ENCODE peak calls at places on chromosomes 2 and 18, in nine cellular contexts. X is cardiac muscle cell, V is endothelial cell of umbilical vein, K is pancreas, S is stomach, Z is body of pancreas, G is adrenal gland, J is Panc1, R is testis. B is an unnamed sample. For H3K27me3, the result is how much of the 10 kb centered on the place peaks cover.

GRCh38 chr2:191357682-191358081 is 112.5 kb downstream of the MYO1B start:
- DNase-seq in X (no peak), V (no peak), K (no peak), S (no peak), Z (no peak), G (no peak), J (no peak), R (no peak), B (no peak)

GRCh38 chr2:120684691-120685402 is 50.8 kb upstream of the GLI2 start:
- DNase-seq in X (peak), V (no peak), K (no peak), S (no peak), Z (no peak), G (no peak), J (no peak), R (no peak), B (no peak)

GRCh38 chr2:190093793-190094192 is 31.3 kb upstream of the MSTN start:
- DNase-seq in X (peak), V (no peak), K (peak), S (no peak), Z (peak), G (peak), J (no peak), R (no peak), B (no peak)

GRCh38 chr2:232320038-232320790 is 58.3 kb upstream of the ALPP start:
- DNase-seq in X (peak), V (peak), K (no peak), S (peak), Z (no peak), G (no peak), J (no peak), R (no peak), B (no peak)

GRCh38 chr2:150127271-150127990 is 360.0 kb downstream of the RND3 start:
- DNase-seq in X (no peak), V (peak), K (no peak), S (no peak), Z (no peak), G (no peak), J (no peak), R (no peak), B (no peak)

GRCh38 chr18:22913861-22914260 is 19.3 kb upstream of the RBBP8 start:
- DNase-seq in X (no peak), V (no peak), K (peak), S (peak), Z (peak), G (no peak), J (no peak), R (no peak), B (no peak)

GRCh38 chr18:42072407-42072806 is 117.4 kb downstream of the PIK3C3 start:
- DNase-seq in X (no peak), V (no peak), K (no peak), S (no peak), Z (no peak), G (no peak), J (no peak), R (no peak), B (no peak)

GRCh38 chr2:12818416-12819097 is 101.8 kb downstream of the TRIB2 start:
- DNase-seq in X (no peak), V (no peak), K (no peak), S (no peak), Z (no peak), G (no peak), J (no peak), R (no peak), B (no peak)

GRCh38 chr2:29293830-29294438 is 178.7 kb downstream of the CLIP4 start:
- DNase-seq in X (peak), V (peak), K (peak), S (no peak), Z (peak), G (peak), J (no peak), R (peak), B (no peak)

GRCh38 chr2:96537066-96537733 is 648 bp downstream of the ARID5A start:
- DNase-seq in X (peak), V (peak), K (peak), S (peak), Z (peak), G (peak), J (no peak), R (peak), B (peak)

GRCh38 chr2:121335294-121336290 is 50.6 kb upstream of the TFCP2L1 start:
- DNase-seq in X (no peak), V (no peak), K (no peak), S (peak), Z (peak), G (no peak), J (no peak), R (no peak), B (no peak)

GRCh38 chr2:12970861-12971260 is 254.1 kb downstream of the TRIB2 start:
- DNase-seq in X (peak), V (no peak), K (no peak), S (no peak), Z (no peak), G (no peak), J (no peak), R (no peak), B (no peak)

GRCh38 chr2:16203069-16203468 is 262.7 kb downstream of the MYCN start:
- DNase-seq in X (no peak), V (no peak), K (no peak), S (peak), Z (no peak), G (no peak), J (no peak), R (no peak), B (no peak)
- TF ChIP-seq CTCF in X (no peak), V (no peak), K (no peak), S (no peak), Z (no peak), G (no peak), J (no peak), R (no peak), B (no peak)

GRCh38 chr18:58787750-58788149 is 76.9 kb upstream of the ZNF532 start:
- DNase-seq in X (no peak), V (no peak), K (no peak), S (no peak), Z (no peak), G (no peak), J (no peak), R (no peak), B (no peak)
- H3K27ac ChIP-seq in X (no peak), V (peak), K (no peak), S (no peak), Z (no peak), G (peak), J (peak), R (no peak), B (peak)

GRCh38 chr18:78986018-78986481 is 6.4 kb downstream of the SALL3 start:
- DNase-seq in X (peak), V (peak), K (no peak), S (no peak), Z (peak), G (no peak), J (peak), R (peak), B (no peak)
- H3K27me3 ChIP-seq in X (half or more), V (under half), K (half or more), S (under half), Z (under half), G (half or more), J (under half), R (under half), B (half or more)

GRCh38 chr2:137658433-137658832 is 305.8 kb upstream of the HNMT start:
- DNase-seq in X (no peak), V (no peak), K (no peak), S (no peak), Z (no peak), G (no peak), J (no peak), R (no peak), B (no peak)

GRCh38 chr2:137654046-137654445 is 310.2 kb upstream of the HNMT start:
- DNase-seq in X (no peak), V (no peak), K (no peak), S (no peak), Z (no peak), G (no peak), J (no peak), R (no peak), B (no peak)

GRCh38 chr2:137655812-137656211 is 308.5 kb upstream of the HNMT start:
- DNase-seq in X (no peak), V (no peak), K (no peak), S (no peak), Z (no peak), G (no peak), J (no peak), R (no peak), B (no peak)

GRCh38 chr2:137659616-137660015 is 304.7 kb upstream of the HNMT start:
- DNase-seq in X (no peak), V (no peak), K (no peak), S (no peak), Z (no peak), G (no peak), J (no peak), R (peak), B (no peak)
- TF ChIP-seq CTCF in X (no peak), V (no peak), K (no peak), S (no peak), Z (no peak), G (no peak), J (peak), R (no peak), B (no peak)

GRCh38 chr2:39512434-39512935 is 75.4 kb upstream of the MAP4K3 start:
- DNase-seq in X (no peak), V (no peak), K (no peak), S (no peak), Z (no peak), G (peak), J (no peak), R (peak), B (no peak)
- H3K27ac ChIP-seq in X (peak), V (no peak), K (no peak), S (peak), Z (no peak), G (peak), J (no peak), R (peak), B (peak)

DNA sequence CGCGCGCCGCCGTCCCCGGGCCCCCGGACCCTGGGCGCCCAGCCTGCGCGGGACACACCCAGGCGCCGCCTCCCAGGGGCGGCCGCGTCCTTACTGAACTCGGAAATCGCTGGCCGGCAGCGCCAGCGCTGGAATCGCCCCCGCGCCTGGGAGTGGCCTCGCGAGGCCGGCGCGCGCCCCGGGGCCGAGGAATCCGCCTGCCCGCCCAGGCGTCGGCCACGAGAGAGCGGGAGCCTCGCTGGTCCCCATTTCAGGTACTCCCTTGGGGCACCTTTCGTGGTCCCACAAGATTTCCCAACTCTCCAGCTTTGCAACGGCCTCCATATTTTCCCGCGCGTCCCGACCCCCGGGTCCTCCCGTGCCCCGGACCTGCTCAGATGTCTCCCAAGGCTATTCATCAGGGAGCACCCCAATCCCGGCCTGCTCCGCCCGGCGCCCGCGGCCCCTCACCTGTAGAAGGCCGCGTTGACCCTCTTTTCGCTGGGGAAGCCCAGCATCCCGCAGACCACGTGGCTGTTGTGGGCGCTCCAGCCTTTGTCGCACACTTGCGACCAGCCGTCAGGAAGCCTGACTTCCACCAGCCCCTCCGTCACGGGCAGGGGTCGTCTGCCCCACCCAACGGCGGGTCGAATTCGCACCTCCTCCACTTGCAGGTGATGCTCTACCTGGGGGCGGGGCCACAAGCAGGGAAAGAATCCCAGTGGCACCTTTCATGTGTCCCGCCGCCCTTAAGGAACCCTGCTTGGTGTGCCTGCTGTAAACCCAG is 4.6 kb downstream of the LOXL3 start:
- DNase-seq in X (peak), V (peak), K (peak), S (peak), Z (peak), G (peak), J (no peak), R (peak), B (peak)
- H3K27me3 ChIP-seq in X (under half), V (under half), K (under half), S (under half), Z (under half), G (under half), J (under half), R (under half), B (under half)

GRCh38 chr2:218265626-218266025 is 4.3 kb downstream of the AAMP start:
- DNase-seq in X (no peak), V (no peak), K (no peak), S (no peak), Z (no peak), G (no peak), J (no peak), R (no peak), B (no peak)

GRCh38 chr2:218262631-218263586 is 2.1 kb downstream of the GPBAR1 start:
- DNase-seq in X (no peak), V (no peak), K (no peak), S (no peak), Z (no peak), G (no peak), J (no peak), R (no peak), B (no peak)

GRCh38 chr2:218264773-218265601 is 4.2 kb downstream of the GPBAR1 start:
- DNase-seq in X (no peak), V (no peak), K (no peak), S (peak), Z (peak), G (no peak), J (no peak), R (no peak), B (no peak)

GRCh38 chr2:218261424-218262273 is 834 bp downstream of the GPBAR1 start:
- DNase-seq in X (no peak), V (no peak), K (no peak), S (no peak), Z (no peak), G (no peak), J (no peak), R (no peak), B (no peak)

DNA sequence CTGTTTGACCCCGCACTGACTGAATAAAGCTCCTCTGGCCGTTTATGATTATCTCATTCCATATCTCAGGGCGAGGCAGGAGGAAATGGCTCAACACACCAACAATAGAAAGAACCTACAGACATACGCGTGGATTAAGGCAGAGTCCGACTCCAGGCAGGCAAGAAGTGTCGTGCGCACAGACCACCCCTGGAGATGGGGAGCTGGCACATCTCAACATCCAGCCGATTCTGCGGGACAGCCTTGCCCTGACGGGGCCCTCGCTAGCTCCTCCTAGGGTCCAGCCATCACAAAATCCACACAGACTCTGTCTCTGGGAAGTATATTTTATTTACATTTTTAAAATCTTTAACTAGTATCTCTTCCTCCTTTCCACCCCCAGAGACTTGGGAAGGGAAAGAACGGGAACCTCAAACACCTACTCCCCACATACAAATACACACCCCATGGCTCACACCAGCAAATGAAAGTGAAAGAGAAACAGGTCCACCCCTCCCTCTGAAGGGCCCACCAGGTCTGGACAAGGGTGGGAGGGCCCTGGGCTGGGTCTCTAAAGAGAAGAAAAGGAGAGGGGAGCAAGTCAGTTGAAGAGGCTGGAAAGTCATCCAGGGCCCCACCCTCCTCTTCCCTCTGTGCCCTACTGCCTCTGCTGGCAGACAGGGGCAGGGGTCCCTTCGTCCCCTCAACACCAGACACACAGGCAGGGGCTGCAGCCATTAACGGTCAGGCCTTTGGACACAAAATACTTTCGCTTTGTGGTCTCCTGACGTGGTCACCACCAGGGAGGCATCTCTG is 3.2 kb downstream of the GPBAR1 start:
- DNase-seq in X (no peak), V (no peak), K (no peak), S (no peak), Z (no peak), G (no peak), J (no peak), R (no peak), B (no peak)
- TF ChIP-seq CTCF in X (peak), V (no peak), K (no peak), S (no peak), Z (no peak), G (no peak), J (no peak), R (no peak), B (no peak)

GRCh38 chr2:6896930-6897759 is 19.6 kb downstream of the RSAD2 start:
- DNase-seq in X (peak), V (peak), K (no peak), S (no peak), Z (no peak), G (peak), J (no peak), R (no peak), B (no peak)
- H3K27ac ChIP-seq in X (no peak), V (no peak), K (no peak), S (no peak), Z (no peak), G (peak), J (no peak), R (peak), B (peak)

GRCh38 chr2:237485304-237485703 is 1.7 kb upstream of the MLPH start:
- DNase-seq in X (no peak), V (no peak), K (no peak), S (no peak), Z (no peak), G (no peak), J (no peak), R (no peak), B (no peak)

GRCh38 chr2:237479747-237480146 is 7.3 kb upstream of the MLPH start:
- DNase-seq in X (no peak), V (no peak), K (no peak), S (no peak), Z (peak), G (no peak), J (no peak), R (peak), B (no peak)

GRCh38 chr2:237480988-237481387 is 6.1 kb upstream of the MLPH start:
- DNase-seq in X (no peak), V (no peak), K (no peak), S (no peak), Z (no peak), G (no peak), J (no peak), R (no peak), B (no peak)

GRCh38 chr2:237483018-237483731 is 3.9 kb upstream of the MLPH start:
- DNase-seq in X (peak), V (peak), K (peak), S (peak), Z (no peak), G (no peak), J (peak), R (no peak), B (no peak)

DNA sequence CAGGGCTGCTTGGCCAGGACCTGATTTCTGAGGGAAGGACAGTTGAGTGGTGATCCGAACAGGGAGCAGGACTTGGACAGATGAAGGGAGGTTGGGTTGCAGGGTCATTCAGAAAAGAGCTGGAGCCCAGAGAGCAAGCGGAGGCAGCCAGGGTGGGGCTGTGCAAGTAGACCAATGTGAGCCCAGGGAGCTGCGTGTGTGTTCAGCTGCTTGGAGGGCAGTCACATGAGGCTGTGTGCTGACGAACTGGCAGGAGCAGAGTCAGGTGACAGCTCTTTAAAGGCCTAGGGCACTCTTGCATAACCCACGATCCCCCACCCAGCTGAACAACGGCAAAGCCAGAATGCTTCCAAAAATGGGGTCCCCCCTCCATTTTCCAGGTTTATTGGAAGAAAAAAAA is 4.6 kb upstream of the MLPH start:
- DNase-seq in X (no peak), V (no peak), K (peak), S (peak), Z (peak), G (peak), J (no peak), R (peak), B (peak)
- H3K27me3 ChIP-seq in X (half or more), V (half or more), K (under half), S (under half), Z (under half), G (under half), J (under half), R (under half), B (under half)

DNA sequence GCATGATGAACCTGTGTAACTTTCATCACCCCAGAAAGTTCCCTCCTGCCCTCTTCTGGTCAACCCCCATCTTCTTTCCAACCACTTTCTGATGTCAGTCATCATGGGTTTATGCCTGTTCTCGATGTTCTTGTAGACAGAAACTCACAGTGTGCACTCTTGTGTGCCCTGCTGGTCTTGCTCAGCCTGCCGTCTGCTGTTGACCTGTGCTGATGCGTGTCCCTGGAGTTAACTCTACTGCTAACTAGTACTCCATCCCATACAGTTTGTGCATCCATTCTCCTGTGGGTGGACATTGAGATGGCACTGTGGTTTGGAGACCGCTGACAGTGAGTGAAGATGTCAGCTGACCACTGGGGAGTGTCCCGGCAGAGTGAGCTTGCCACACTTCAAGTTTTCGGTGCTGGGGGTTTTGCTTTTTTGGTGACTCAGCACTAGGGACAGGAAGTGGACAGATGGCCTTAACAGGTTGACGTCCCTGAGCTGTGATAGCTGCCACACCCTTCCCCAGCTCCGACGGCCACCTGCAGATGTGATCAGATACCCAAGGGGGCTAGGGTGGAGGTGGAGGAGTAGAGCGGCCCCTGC is 14.8 kb downstream of the KLHL29 start:
- DNase-seq in X (no peak), V (no peak), K (no peak), S (no peak), Z (no peak), G (no peak), J (no peak), R (no peak), B (no peak)
- TF ChIP-seq CTCF in X (no peak), V (no peak), K (no peak), S (no peak), Z (no peak), G (no peak), J (peak), R (no peak), B (no peak)